ENCODE peak calls at places on chromosomes 16 and 17, in four cellular contexts. A, W, H and R are unnamed samples.

GRCh38 chr17:50055426-50056216 is at the start of gene ITGA3:
- DNase-seq in A (peak), W (no peak), H (peak), R (peak)

GRCh38 chr17:56598471-56598870 is 5.0 kb downstream of the NOG start:
- DNase-seq in A (no peak), W (no peak), H (no peak), R (no peak)

GRCh38 chr17:73300392-73300791 is 11.4 kb downstream of the CDC42EP4 start:
- DNase-seq in A (no peak), W (no peak), H (no peak), R (no peak)

GRCh38 chr17:76887809-76888208 is 19.6 kb downstream of the MGAT5B start:
- DNase-seq in A (no peak), W (no peak), H (no peak), R (peak)

GRCh38 chr16:27474921-27475320 is 72.9 kb downstream of the IL21R start:
- DNase-seq in A (no peak), W (no peak), H (no peak), R (no peak)

GRCh38 chr17:60435244-60436170 is 13.2 kb downstream of the CHCT1 start:
- DNase-seq in A (peak), W (no peak), H (peak), R (peak)

GRCh38 chr16:82814059-82814458 is 187.3 kb downstream of the CDH13 start:
- DNase-seq in A (no peak), W (no peak), H (no peak), R (no peak)

GRCh38 chr16:76639685-76640289 is 362.6 kb downstream of the CNTNAP4 start:
- DNase-seq in A (no peak), W (no peak), H (no peak), R (no peak)

GRCh38 chr16:24996301-24996700 is 18.9 kb downstream of the ARHGAP17 start:
- DNase-seq in A (no peak), W (no peak), H (no peak), R (no peak)

GRCh38 chr16:86477642-86478041 is 32.7 kb upstream of the FOXF1 start:
- DNase-seq in A (no peak), W (no peak), H (no peak), R (no peak)

GRCh38 chr16:31414706-31415105 is 13.5 kb downstream of the COX6A2 start:
- DNase-seq in A (no peak), W (no peak), H (no peak), R (no peak)

GRCh38 chr17:81859906-81860755 is at the start of gene P4HB:
- DNase-seq in A (peak), W (no peak), H (peak), R (no peak)

GRCh38 chr17:77508047-77508715 is 367.4 kb downstream of the SEC14L1 start:
- DNase-seq in A (no peak), W (no peak), H (no peak), R (no peak)

GRCh38 chr17:19005442-19005773 is 844 bp upstream of the FAM83G start:
- DNase-seq in A (no peak), W (no peak), H (no peak), R (no peak)

GRCh38 chr16:11833951-11834695 is 17.2 kb downstream of the RSL1D1 start:
- DNase-seq in A (no peak), W (no peak), H (no peak), R (no peak)

GRCh38 chr17:61140386-61140785 is 259.3 kb upstream of the TBX2 start:
- DNase-seq in A (no peak), W (no peak), H (no peak), R (no peak)

GRCh38 chr17:37702605-37703004 is 42.3 kb downstream of the HNF1B start:
- DNase-seq in A (no peak), W (peak), H (no peak), R (no peak)

GRCh38 chr17:58215685-58216084 is 3.4 kb downstream of the MKS1 start:
- DNase-seq in A (no peak), W (no peak), H (no peak), R (peak)

GRCh38 chr16:86899757-86900156 is 321.4 kb downstream of the FOXL1 start:
- DNase-seq in A (no peak), W (no peak), H (no peak), R (no peak)

GRCh38 chr17:9576521-9577401 is at the start of gene CFAP52:
- DNase-seq in A (peak), W (no peak), H (peak), R (peak)

GRCh38 chr16:81620796-81621195 is 158.3 kb upstream of the PLCG2 start:
- DNase-seq in A (no peak), W (no peak), H (no peak), R (no peak)

GRCh38 chr16:9334091-9334490 is 242.6 kb downstream of the HAPSTR1 start:
- DNase-seq in A (no peak), W (no peak), H (no peak), R (no peak)

GRCh38 chr17:20955437-20956323 is 87.1 kb downstream of the USP22 start:
- DNase-seq in A (no peak), W (peak), H (no peak), R (no peak)

GRCh38 chr17:16519021-16519420 is 27.0 kb upstream of the LRRC75A start:
- DNase-seq in A (no peak), W (no peak), H (no peak), R (no peak)

GRCh38 chr16:86287641-86288201 is 222.6 kb upstream of the FOXF1 start:
- DNase-seq in A (no peak), W (no peak), H (no peak), R (no peak)

GRCh38 chr17:83064732-83065659 is 14.4 kb upstream of the METRNL start:
- DNase-seq in A (peak), W (no peak), H (no peak), R (no peak)

GRCh38 chr17:13420294-13421277 is 181.1 kb downstream of the HS3ST3A1 start:
- DNase-seq in A (no peak), W (peak), H (no peak), R (peak)

GRCh38 chr16:5252800-5253199 is 155.2 kb upstream of the EEF2KMT start:
- DNase-seq in A (no peak), W (no peak), H (no peak), R (no peak)

GRCh38 chr17:43676471-43676870 is 14.7 kb upstream of the MEOX1 start:
- DNase-seq in A (no peak), W (no peak), H (no peak), R (no peak)

GRCh38 chr17:10837987-10838386 is at the start of gene PIRT:
- DNase-seq in A (no peak), W (no peak), H (no peak), R (no peak)

GRCh38 chr16:53848277-53848942 is 144.5 kb downstream of the FTO start:
- DNase-seq in A (no peak), W (no peak), H (no peak), R (no peak)

GRCh38 chr16:28826141-28826540 is 3.3 kb downstream of the ATXN2L start:
- DNase-seq in A (no peak), W (no peak), H (no peak), R (no peak)

GRCh38 chr17:76276461-76277299 is 11.5 kb downstream of the UBALD2 start:
- DNase-seq in A (no peak), W (peak), H (no peak), R (no peak)

GRCh38 chr17:19021622-19022083 is 17.1 kb upstream of the FAM83G start:
- DNase-seq in A (peak), W (no peak), H (peak), R (peak)

GRCh38 chr17:19867094-19867653 is 562 bp downstream of the ULK2 start:
- DNase-seq in A (peak), W (no peak), H (peak), R (no peak)